ENCODE peak calls at places on chromosomes 2 and 18, in four cellular contexts. H is GM10248, R is A172, K is 8988T. O is an unnamed sample.

GRCh38 chr2:3606370-3607124 is 11.6 kb downstream of the COLEC11 start:
- DNase-seq in H (peak; percentile 18), R (no peak), K (no peak), O (no peak)

GRCh38 chr2:176084629-176085119 is 912 bp upstream of the EVX2 start:
- DNase-seq in K (no peak), R (no peak), H (no peak), O (no peak)

GRCh38 chr2:239459056-239459455 is 58.2 kb upstream of the HDAC4 start:
- DNase-seq in K (peak; percentile 0), R (no peak), H (no peak), O (no peak)

GRCh38 chr2:62099523-62100175 is 96.3 kb upstream of the B3GNT2 start:
- DNase-seq in R (no peak), H (peak; percentile 57), K (no peak), O (no peak)

GRCh38 chr2:6864251-6864758 is 1.4 kb downstream of the CMPK2 start:
- DNase-seq in K (no peak), H (no peak), R (no peak), O (no peak)

GRCh38 chr2:127818794-127819425 is 7.9 kb upstream of the WDR33 start:
- DNase-seq in K (no peak), R (no peak), H (no peak), O (no peak)

GRCh38 chr18:79599503-79599931 is 80.1 kb upstream of the CTDP1 start:
- DNase-seq in R (peak; percentile 42), H (no peak), K (no peak), O (no peak)

GRCh38 chr18:61738488-61738887 is 154.3 kb downstream of the RNF152 start:
- DNase-seq in H (no peak), K (no peak), R (no peak), O (no peak)

GRCh38 chr2:207511851-207512250 is 17.9 kb upstream of the CREB1 start:
- DNase-seq in K (no peak), H (no peak), R (no peak), O (no peak)

GRCh38 chr2:197075286-197075685 is 148.8 kb upstream of the PGAP1 start:
- DNase-seq in H (no peak), R (no peak), K (no peak), O (no peak)

GRCh38 chr2:9663008-9663879 is 32.4 kb upstream of the YWHAQ start:
- DNase-seq in R (no peak), K (no peak), H (peak; percentile 39), O (no peak)

GRCh38 chr2:8484502-8485283 is 197.2 kb upstream of the ID2 start:
- DNase-seq in K (no peak), H (no peak), R (no peak), O (no peak)

GRCh38 chr2:150507071-150507470 is 19.6 kb upstream of the RND3 start:
- DNase-seq in K (no peak), R (no peak), H (no peak), O (no peak)

GRCh38 chr2:149915151-149915550 is 327.6 kb upstream of the MMADHC start:
- DNase-seq in K (no peak), H (no peak), R (no peak), O (no peak)

GRCh38 chr2:54658548-54659207 is 64.8 kb upstream of the EML6 start:
- DNase-seq in R (peak; percentile 42), K (no peak), H (no peak), O (no peak)

GRCh38 chr18:47795448-47795843 is 135.0 kb downstream of the SMAD2 start:
- DNase-seq in H (no peak), R (no peak), K (no peak), O (no peak)

GRCh38 chr18:9021458-9021857 is 81.0 kb upstream of the NDUFV2 start:
- DNase-seq in K (no peak), H (no peak), R (no peak), O (no peak)

GRCh38 chr2:3125761-3126130 is 251.9 kb downstream of the EIPR1 start:
- DNase-seq in R (no peak), K (no peak), H (no peak), O (no peak)

GRCh38 chr18:26096852-26097251 is 6.4 kb upstream of the SS18 start:
- DNase-seq in R (no peak), K (no peak), H (no peak), O (no peak)

GRCh38 chr2:215727507-215728503 is 285.5 kb downstream of the MREG start:
- DNase-seq in K (no peak), R (no peak), H (no peak), O (no peak)

GRCh38 chr2:175976758-175977157 is 25.3 kb downstream of the LNPK start:
- DNase-seq in R (no peak), K (no peak), H (no peak), O (no peak)

GRCh38 chr18:73254564-73254963 is 386.8 kb upstream of the NETO1 start:
- DNase-seq in H (no peak), K (no peak), R (no peak), O (no peak)

GRCh38 chr18:65749881-65750280 is 931 bp upstream of the CDH7 start:
- DNase-seq in H (no peak), R (no peak), K (no peak), O (no peak)

GRCh38 chr2:171763602-171764001 is 76.3 kb downstream of the DYNC1I2 start:
- DNase-seq in H (no peak), R (peak; percentile 60), K (no peak), O (no peak)

GRCh38 chr2:238636269-238637073 is 209.7 kb downstream of the ASB1 start:
- DNase-seq in K (peak; percentile 42), H (no peak), R (peak; percentile 94), O (no peak)

GRCh38 chr2:200735061-200735460 is 76.6 kb upstream of the BZW1 start:
- DNase-seq in R (no peak), K (no peak), H (no peak), O (no peak)

GRCh38 chr2:30072250-30072842 is 74.5 kb upstream of the YPEL5 start:
- DNase-seq in H (peak; percentile 71), K (peak; percentile 37), R (peak; percentile 79), O (peak; percentile 14)

GRCh38 chr18:28032177-28032576 is 144.8 kb downstream of the CDH2 start:
- DNase-seq in R (no peak), K (no peak), H (no peak), O (no peak)

GRCh38 chr2:106161938-106162814 is 31.9 kb downstream of the UXS1 start:
- DNase-seq in K (no peak), H (no peak), R (no peak), O (no peak)